ENCODE peak calls at places on chromosome 22, in seven cellular contexts. P, E, V, Q, X, R and A are unnamed samples.

GRCh38 chr22:21590809-21591641 is 23.5 kb downstream of the UBE2L3 start:
- DNase-seq in E (no peak), R (no peak), Q (no peak), P (no peak), X (no peak), V (no peak), A (no peak)

GRCh38 chr22:21032037-21032842 is at the start of gene SLC7A4:
- DNase-seq in Q (no peak), P (no peak), X (peak; percentile 63), R (no peak), E (peak; percentile 27), V (no peak), A (no peak)

GRCh38 chr22:36921309-36922096 is 8.1 kb downstream of the CSF2RB start:
- DNase-seq in E (peak; percentile 39), R (no peak), P (no peak), X (no peak), V (no peak), Q (no peak), A (peak; percentile 38)

GRCh38 chr22:27331526-27332281 is 469.9 kb downstream of the MN1 start:
- DNase-seq in Q (no peak), R (peak; percentile 54), P (no peak), V (peak; percentile 10), E (peak; percentile 34), X (peak; percentile 70), A (no peak)

GRCh38 chr22:39699631-39700348 is 129.2 kb downstream of the CACNA1I start:
- DNase-seq in R (no peak), P (no peak), X (no peak), Q (no peak), V (peak; percentile 89), E (peak; percentile 27), A (no peak)

GRCh38 chr22:17305076-17305475 is 64.2 kb upstream of the CECR2 start:
- DNase-seq in R (no peak), E (peak; percentile 2), X (no peak), V (no peak), Q (no peak), P (no peak), A (no peak)

GRCh38 chr22:38214248-38215056 is 12.7 kb downstream of the MAFF start:
- DNase-seq in E (peak; percentile 63), P (peak; percentile 71), R (peak; percentile 77), Q (peak; percentile 81), V (peak; percentile 77), X (peak; percentile 89), A (peak; percentile 79)

GRCh38 chr22:49531533-49531895 is 296.2 kb downstream of the BRD1 start:
- DNase-seq in E (no peak), Q (no peak), P (no peak), V (no peak), X (no peak), R (no peak), A (no peak)

GRCh38 chr22:29030618-29031235 is 30.9 kb downstream of the C22orf31 start:
- DNase-seq in R (peak; percentile 50), P (no peak), Q (no peak), V (peak; percentile 61), E (peak; percentile 93), X (peak; percentile 71), A (no peak)

GRCh38 chr22:38924197-38924952 is 33.0 kb upstream of the APOBEC3A start:
- DNase-seq in Q (no peak), P (no peak), R (peak; percentile 70), E (peak; percentile 94), V (peak; percentile 97), X (no peak), A (peak; percentile 81)

GRCh38 chr22:45280583-45280972 is 4.2 kb upstream of the UPK3A start:
- DNase-seq in Q (no peak), X (no peak), V (no peak), R (no peak), E (no peak), P (no peak), A (no peak)

GRCh38 chr22:40648386-40648785 is 11.9 kb upstream of the MRTFA start:
- DNase-seq in V (no peak), X (no peak), R (no peak), Q (no peak), P (no peak), E (no peak), A (no peak)

GRCh38 chr22:17785185-17786184 is 11.2 kb upstream of the BID start:
- DNase-seq in R (peak; percentile 50), P (peak; percentile 76), X (peak; percentile 95), V (peak; percentile 57), Q (peak; percentile 56), E (peak; percentile 79), A (peak; percentile 88)

GRCh38 chr22:49364398-49364797 is 463.3 kb downstream of the BRD1 start:
- DNase-seq in R (no peak), V (no peak), Q (no peak), P (no peak), E (peak; percentile 16), X (no peak), A (no peak)

GRCh38 chr22:36375071-36375980 is 12.4 kb downstream of the MYH9 start:
- DNase-seq in P (no peak), E (no peak), X (no peak), R (no peak), Q (no peak), V (no peak), A (no peak)

GRCh38 chr22:23386245-23386631 is 193.9 kb downstream of the IGLL1 start:
- DNase-seq in R (no peak), X (no peak), P (no peak), V (no peak), E (no peak), Q (no peak), A (no peak)

GRCh38 chr22:19621372-19622060 is 92.8 kb upstream of the SEPTIN5 start:
- DNase-seq in R (no peak), V (no peak), E (no peak), Q (no peak), P (no peak), X (no peak), A (no peak)

GRCh38 chr22:39559456-39560105 is 11.0 kb upstream of the CACNA1I start:
- DNase-seq in P (no peak), Q (no peak), R (no peak), V (no peak), E (no peak), X (peak; percentile 82), A (no peak)

GRCh38 chr22:24521791-24522245 is 26.7 kb downstream of the UPB1 start:
- DNase-seq in E (peak; percentile 76), R (peak; percentile 51), V (peak; percentile 72), P (peak; percentile 32), Q (no peak), X (peak; percentile 61), A (peak; percentile 86)

GRCh38 chr22:50516068-50516467 is 8.0 kb downstream of the NCAPH2 start:
- DNase-seq in R (no peak), Q (no peak), P (no peak), E (no peak), V (no peak), X (no peak), A (no peak)

GRCh38 chr22:27378343-27378800 is 423.2 kb downstream of the MN1 start:
- DNase-seq in P (no peak), E (no peak), Q (no peak), V (no peak), R (no peak), X (no peak), A (no peak)

GRCh38 chr22:31627223-31627731 is 34.7 kb downstream of the PISD start:
- DNase-seq in Q (no peak), P (no peak), E (peak; percentile 37), V (no peak), R (no peak), X (no peak), A (peak; percentile 47)